ENCODE peak calls at places on chromosomes 7 and 10, in eight cellular contexts. One of them, this sample, is unnamed.

GRCh38 chr10:34001831-34002230 is 667.4 kb upstream of the NRP1 start:
- DNase-seq in tibial nerve: no peak
- DNase-seq in pancreas: no peak
- DNase-seq in Panc1: no peak
- DNase-seq in A549: no peak
- DNase-seq in PC-9: no peak
- DNase-seq in transverse colon: no peak
- DNase-seq in kidney: no peak
- DNase-seq in this sample: no peak

GRCh38 chr7:41698726-41699125 is 4.2 kb downstream of the INHBA start:
- DNase-seq in Panc1: no peak
- DNase-seq in pancreas: no peak
- DNase-seq in kidney: no peak
- DNase-seq in PC-9: peak; percentile 6
- DNase-seq in transverse colon: no peak
- DNase-seq in A549: no peak
- DNase-seq in tibial nerve: no peak
- DNase-seq in this sample: peak; percentile 80

GRCh38 chr7:29217112-29217511 is 22.5 kb downstream of the CHN2 start:
- DNase-seq in PC-9: no peak
- DNase-seq in tibial nerve: no peak
- DNase-seq in pancreas: no peak
- DNase-seq in Panc1: no peak
- DNase-seq in transverse colon: no peak
- DNase-seq in kidney: no peak
- DNase-seq in A549: no peak
- DNase-seq in this sample: no peak

GRCh38 chr7:12257582-12257981 is 46.5 kb downstream of the TMEM106B start:
- DNase-seq in kidney: no peak
- DNase-seq in pancreas: no peak
- DNase-seq in PC-9: no peak
- DNase-seq in transverse colon: no peak
- DNase-seq in tibial nerve: no peak
- DNase-seq in A549: no peak
- DNase-seq in Panc1: no peak
- DNase-seq in this sample: no peak

GRCh38 chr7:107480932-107481331 is 11.1 kb downstream of the GPR22 start:
- DNase-seq in transverse colon: no peak
- DNase-seq in pancreas: no peak
- DNase-seq in A549: no peak
- DNase-seq in kidney: no peak
- DNase-seq in PC-9: no peak
- DNase-seq in tibial nerve: no peak
- DNase-seq in Panc1: no peak
- DNase-seq in this sample: no peak

GRCh38 chr10:119393019-119393418 is 149.5 kb downstream of the RGS10 start:
- DNase-seq in tibial nerve: no peak
- DNase-seq in Panc1: no peak
- DNase-seq in kidney: no peak
- DNase-seq in PC-9: no peak
- DNase-seq in pancreas: no peak
- DNase-seq in A549: no peak
- DNase-seq in transverse colon: no peak
- DNase-seq in this sample: no peak

GRCh38 chr10:111598433-111599059 is 521.7 kb downstream of the ADRA2A start:
- DNase-seq in Panc1: peak; percentile 18
- DNase-seq in kidney: no peak
- DNase-seq in pancreas: no peak
- DNase-seq in transverse colon: peak; percentile 42
- DNase-seq in PC-9: peak; percentile 9
- DNase-seq in tibial nerve: peak; percentile 80
- DNase-seq in A549: peak; percentile 13
- DNase-seq in this sample: no peak

GRCh38 chr10:128211953-128212727 is 85.9 kb upstream of the MKI67 start:
- DNase-seq in transverse colon: peak; percentile 90
- DNase-seq in A549: peak; percentile 94
- DNase-seq in kidney: peak; percentile 93
- DNase-seq in tibial nerve: peak; percentile 64
- DNase-seq in pancreas: peak; percentile 96
- DNase-seq in PC-9: peak; percentile 67
- DNase-seq in Panc1: no peak
- DNase-seq in this sample: peak; percentile 76

GRCh38 chr7:132351858-132352539 is 224.3 kb downstream of the PLXNA4 start:
- DNase-seq in PC-9: no peak
- DNase-seq in Panc1: no peak
- DNase-seq in kidney: no peak
- DNase-seq in pancreas: no peak
- DNase-seq in tibial nerve: no peak
- DNase-seq in A549: no peak
- DNase-seq in transverse colon: no peak
- DNase-seq in this sample: no peak

GRCh38 chr7:1455241-1455939 is 3.9 kb downstream of the MICALL2 start:
- DNase-seq in A549: no peak
- DNase-seq in kidney: peak; percentile 97
- DNase-seq in transverse colon: peak; percentile 87
- DNase-seq in PC-9: peak; percentile 100
- DNase-seq in Panc1: no peak
- DNase-seq in pancreas: peak; percentile 91
- DNase-seq in tibial nerve: no peak
- DNase-seq in this sample: peak; percentile 94

GRCh38 chr10:25725917-25726716 is 207.9 kb upstream of the MYO3A start:
- DNase-seq in Panc1: peak; percentile 33
- DNase-seq in pancreas: no peak
- DNase-seq in A549: peak; percentile 47
- DNase-seq in tibial nerve: peak; percentile 56
- DNase-seq in transverse colon: no peak
- DNase-seq in kidney: no peak
- DNase-seq in PC-9: peak; percentile 11
- DNase-seq in this sample: no peak

GRCh38 chr7:107242267-107242666 is 73.5 kb downstream of the HBP1 start:
- DNase-seq in A549: no peak
- DNase-seq in transverse colon: no peak
- DNase-seq in Panc1: no peak
- DNase-seq in pancreas: no peak
- DNase-seq in kidney: no peak
- DNase-seq in tibial nerve: no peak
- DNase-seq in PC-9: no peak
- DNase-seq in this sample: no peak

GRCh38 chr7:117069379-117069778 is 116.1 kb downstream of the ST7 start:
- DNase-seq in PC-9: no peak
- DNase-seq in kidney: no peak
- DNase-seq in pancreas: no peak
- DNase-seq in A549: no peak
- DNase-seq in Panc1: no peak
- DNase-seq in transverse colon: no peak
- DNase-seq in tibial nerve: no peak
- DNase-seq in this sample: no peak

GRCh38 chr10:52030051-52030867 is 283.8 kb upstream of the DKK1 start:
- DNase-seq in Panc1: no peak
- DNase-seq in pancreas: no peak
- DNase-seq in transverse colon: no peak
- DNase-seq in kidney: no peak
- DNase-seq in tibial nerve: no peak
- DNase-seq in PC-9: no peak
- DNase-seq in A549: no peak
- DNase-seq in this sample: no peak

GRCh38 chr10:79277579-79277978 is 69.7 kb upstream of the PPIF start:
- DNase-seq in PC-9: no peak
- DNase-seq in A549: no peak
- DNase-seq in kidney: no peak
- DNase-seq in Panc1: no peak
- DNase-seq in transverse colon: no peak
- DNase-seq in pancreas: no peak
- DNase-seq in tibial nerve: no peak
- DNase-seq in this sample: no peak

GRCh38 chr7:30922596-30922995 is 10.9 kb downstream of the AQP1 start:
- DNase-seq in tibial nerve: no peak
- DNase-seq in kidney: peak; percentile 46
- DNase-seq in transverse colon: peak; percentile 5
- DNase-seq in pancreas: peak; percentile 30
- DNase-seq in Panc1: no peak
- DNase-seq in A549: no peak
- DNase-seq in PC-9: no peak
- DNase-seq in this sample: peak; percentile 34

GRCh38 chr7:23477962-23478866 is 7.9 kb upstream of the IGF2BP3 start:
- DNase-seq in PC-9: no peak
- DNase-seq in transverse colon: no peak
- DNase-seq in kidney: no peak
- DNase-seq in Panc1: no peak
- DNase-seq in tibial nerve: no peak
- DNase-seq in pancreas: no peak
- DNase-seq in A549: no peak
- DNase-seq in this sample: no peak

GRCh38 chr7:128728608-128729007 is 10.6 kb upstream of the CALU start:
- DNase-seq in pancreas: no peak
- DNase-seq in A549: no peak
- DNase-seq in Panc1: no peak
- DNase-seq in transverse colon: no peak
- DNase-seq in PC-9: no peak
- DNase-seq in kidney: no peak
- DNase-seq in tibial nerve: no peak
- DNase-seq in this sample: no peak

GRCh38 chr7:5354460-5355279 is 69.0 kb downstream of the TNRC18 start:
- DNase-seq in transverse colon: peak; percentile 81
- DNase-seq in A549: no peak
- DNase-seq in pancreas: peak; percentile 75
- DNase-seq in kidney: peak; percentile 84
- DNase-seq in Panc1: no peak
- DNase-seq in PC-9: no peak
- DNase-seq in tibial nerve: no peak
- DNase-seq in this sample: no peak

GRCh38 chr7:93040355-93040754 is 77.4 kb downstream of the SAMD9 start:
- DNase-seq in kidney: no peak
- DNase-seq in A549: no peak
- DNase-seq in PC-9: no peak
- DNase-seq in pancreas: peak; percentile 56
- DNase-seq in Panc1: no peak
- DNase-seq in tibial nerve: no peak
- DNase-seq in transverse colon: no peak
- DNase-seq in this sample: no peak

GRCh38 chr7:107078517-107078966 is 34.0 kb downstream of the PRKAR2B start:
- DNase-seq in PC-9: peak; percentile 50
- DNase-seq in pancreas: no peak
- DNase-seq in transverse colon: no peak
- DNase-seq in Panc1: no peak
- DNase-seq in tibial nerve: no peak
- DNase-seq in kidney: no peak
- DNase-seq in A549: peak; percentile 13
- DNase-seq in this sample: peak; percentile 62

GRCh38 chr7:42237162-42237821 is at the start of gene GLI3:
- DNase-seq in kidney: peak; percentile 96
- DNase-seq in transverse colon: peak; percentile 70
- DNase-seq in Panc1: no peak
- DNase-seq in PC-9: peak; percentile 40
- DNase-seq in tibial nerve: peak; percentile 85
- DNase-seq in A549: peak; percentile 60
- DNase-seq in pancreas: peak; percentile 72
- DNase-seq in this sample: peak; percentile 80

GRCh38 chr7:131648491-131648890 is 92.1 kb upstream of the PODXL start:
- DNase-seq in transverse colon: no peak
- DNase-seq in PC-9: no peak
- DNase-seq in Panc1: no peak
- DNase-seq in A549: no peak
- DNase-seq in tibial nerve: no peak
- DNase-seq in pancreas: no peak
- DNase-seq in kidney: no peak
- DNase-seq in this sample: no peak

GRCh38 chr7:142279616-142280015 is 21.8 kb upstream of the PRSS58 start:
- DNase-seq in pancreas: no peak
- DNase-seq in Panc1: no peak
- DNase-seq in A549: no peak
- DNase-seq in PC-9: no peak
- DNase-seq in transverse colon: no peak
- DNase-seq in kidney: no peak
- DNase-seq in tibial nerve: no peak
- DNase-seq in this sample: no peak
- H3K27ac ChIP-seq in pancreas: no peak overlapping the region
- H3K27ac ChIP-seq in Panc1: no peak overlapping the region
- H3K27ac ChIP-seq in A549: no peak overlapping the region
- H3K27ac ChIP-seq in PC-9: no peak overlapping the region
- H3K27ac ChIP-seq in transverse colon: no peak overlapping the region
- H3K27ac ChIP-seq in kidney: no peak overlapping the region
- H3K27ac ChIP-seq in tibial nerve: no peak overlapping the region
- H3K27ac ChIP-seq in this sample: no peak overlapping the region

GRCh38 chr10:72260215-72260587 is 13.5 kb upstream of the DDIT4 start:
- DNase-seq in PC-9: no peak
- DNase-seq in transverse colon: peak; percentile 20
- DNase-seq in A549: no peak
- DNase-seq in Panc1: no peak
- DNase-seq in pancreas: no peak
- DNase-seq in kidney: no peak
- DNase-seq in tibial nerve: no peak
- DNase-seq in this sample: no peak
- H3K4me1 ChIP-seq in PC-9: peaks cover 71% of the 10 kb centered on the region
- H3K4me1 ChIP-seq in transverse colon: peaks cover 64% of the 10 kb centered on the region
- H3K4me1 ChIP-seq in A549: peaks cover 83% of the 10 kb centered on the region
- H3K4me1 ChIP-seq in Panc1: peaks cover 36% of the 10 kb centered on the region
- H3K4me1 ChIP-seq in pancreas: peaks cover 43% of the 10 kb centered on the region
- H3K4me1 ChIP-seq in kidney: peaks cover 24% of the 10 kb centered on the region
- H3K4me1 ChIP-seq in tibial nerve: peaks cover 80% of the 10 kb centered on the region
- H3K4me1 ChIP-seq in this sample: peaks cover 64% of the 10 kb centered on the region

DNA sequence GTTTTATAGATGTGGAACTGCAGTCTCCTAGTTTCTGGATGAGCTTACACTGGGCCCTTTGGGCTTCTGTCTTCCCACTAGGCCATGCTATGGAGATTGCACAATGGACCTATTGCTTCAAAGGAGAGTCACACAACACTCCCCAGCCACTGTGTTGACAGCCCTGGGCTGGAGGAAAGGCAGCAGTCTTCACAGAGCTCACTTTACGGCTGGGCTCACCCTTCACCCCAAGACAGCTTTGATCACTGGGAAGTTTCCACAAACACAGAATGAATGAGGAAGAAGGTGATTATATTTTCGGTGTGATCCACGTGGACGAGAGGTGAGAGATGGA is 92.8 kb upstream of the GDF10 start:
- DNase-seq in tibial nerve: no peak
- DNase-seq in PC-9: no peak
- DNase-seq in pancreas: no peak
- DNase-seq in kidney: no peak
- DNase-seq in Panc1: no peak
- DNase-seq in A549: no peak
- DNase-seq in transverse colon: no peak
- DNase-seq in this sample: no peak
- H3K27ac ChIP-seq in tibial nerve: no peak overlapping the region
- H3K27ac ChIP-seq in PC-9: no peak overlapping the region
- H3K27ac ChIP-seq in pancreas: no peak overlapping the region
- H3K27ac ChIP-seq in kidney: no peak overlapping the region
- H3K27ac ChIP-seq in Panc1: no peak overlapping the region
- H3K27ac ChIP-seq in A549: no peak overlapping the region
- H3K27ac ChIP-seq in transverse colon: no peak overlapping the region
- H3K27ac ChIP-seq in this sample: no peak overlapping the region

DNA sequence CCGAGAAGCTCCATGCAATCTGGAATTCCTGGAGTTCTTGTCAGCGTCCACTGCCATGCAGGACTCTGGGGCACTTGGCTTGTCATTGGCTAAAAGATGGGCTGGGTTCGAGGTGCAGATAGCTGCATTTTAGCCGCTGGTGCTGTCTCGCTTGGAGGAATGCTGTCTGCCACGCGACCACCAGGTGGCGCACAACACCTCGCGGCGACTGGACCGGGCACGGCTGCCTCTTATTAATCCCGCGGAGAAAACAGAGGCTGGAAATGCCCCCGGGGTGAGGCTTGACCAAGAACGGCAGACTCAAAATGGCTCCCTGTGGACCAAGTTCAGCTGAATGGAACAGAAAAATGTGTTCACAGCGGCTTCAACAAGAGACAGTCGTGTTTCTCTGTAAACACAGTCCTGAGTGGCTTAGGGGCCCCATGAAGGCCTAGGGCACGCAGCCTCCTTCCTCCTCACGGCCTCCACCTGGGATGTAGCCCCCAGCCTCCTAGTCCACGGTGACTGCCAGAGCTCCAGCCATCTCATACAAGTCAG is 46.2 kb downstream of the AOC1 start:
- DNase-seq in Panc1: peak; percentile 39
- DNase-seq in A549: peak; percentile 79
- DNase-seq in tibial nerve: peak; percentile 74
- DNase-seq in transverse colon: peak; percentile 85
- DNase-seq in kidney: peak; percentile 94
- DNase-seq in PC-9: peak; percentile 82
- DNase-seq in pancreas: peak; percentile 94
- DNase-seq in this sample: no peak
- H3K4me1 ChIP-seq in Panc1: peaks cover 8% of the 10 kb centered on the region
- H3K4me1 ChIP-seq in A549: no peaks in the 10 kb centered on the region
- H3K4me1 ChIP-seq in tibial nerve: peaks cover 3% of the 10 kb centered on the region
- H3K4me1 ChIP-seq in transverse colon: peaks cover 27% of the 10 kb centered on the region
- H3K4me1 ChIP-seq in kidney: peaks cover 6% of the 10 kb centered on the region
- H3K4me1 ChIP-seq in PC-9: no peaks in the 10 kb centered on the region
- H3K4me1 ChIP-seq in pancreas: no peaks in the 10 kb centered on the region
- H3K4me1 ChIP-seq in this sample: peaks cover 2% of the 10 kb centered on the region